ENCODE peak calls at places on chromosomes 4 and X, in four cellular contexts. O, E, B and X are unnamed samples.

GRCh38 chrX:84258708-84259107 is 70.7 kb upstream of the RPS6KA6 start:
- DNase-seq in E (no peak), O (no peak), B (no peak), X (no peak)

GRCh38 chr4:124529131-124529530 is 183.4 kb downstream of the ANKRD50 start:
- DNase-seq in E (no peak), B (no peak), O (no peak), X (no peak)

GRCh38 chr4:951594-952468 is 19.6 kb downstream of the TMEM175 start:
- DNase-seq in O (no peak), E (no peak), B (no peak), X (peak)

GRCh38 chrX:151386838-151387459 is 10.1 kb upstream of the VMA21 start:
- DNase-seq in E (peak), O (no peak), B (no peak), X (no peak)

GRCh38 chr4:175456131-175456530 is 355.9 kb downstream of the GPM6A start:
- DNase-seq in E (no peak), B (no peak), O (no peak), X (no peak)

GRCh38 chrX:128717635-128718578 is 665.7 kb upstream of the ACTRT1 start:
- DNase-seq in E (no peak), B (no peak), O (no peak), X (no peak)

GRCh38 chrX:40552768-40553167 is 28.0 kb upstream of the ATP6AP2 start:
- DNase-seq in E (no peak), B (no peak), O (no peak), X (no peak)

GRCh38 chr4:15893967-15894366 is 44.6 kb downstream of the FGFBP1 start:
- DNase-seq in B (no peak), O (no peak), E (no peak), X (no peak)

GRCh38 chr4:142660728-142661127 is 185.4 kb downstream of the INPP4B start:
- DNase-seq in E (no peak), O (no peak), B (no peak), X (no peak)

GRCh38 chrX:17743913-17744312 is 6.6 kb downstream of the SCML1 start:
- DNase-seq in O (no peak), E (no peak), B (no peak), X (no peak)

GRCh38 chr4:179750374-179750773 is 2308.1 kb upstream of the AGA start:
- DNase-seq in B (no peak), E (no peak), O (no peak), X (no peak)

GRCh38 chrX:7586126-7586525 is 256.8 kb upstream of the VCX start:
- DNase-seq in B (no peak), E (no peak), O (no peak), X (no peak)

GRCh38 chr4:73803213-73803612 is 33.3 kb upstream of the CXCL6 start:
- DNase-seq in E (no peak), O (no peak), B (no peak), X (no peak)

GRCh38 chr4:140004580-140005314 is 149.2 kb downstream of the MAML3 start:
- DNase-seq in B (no peak), O (no peak), E (peak), X (peak)